ENCODE peak calls at places on chromosome 4, in ten cellular contexts. D is PC-3; R is uterus; T is tibial nerve; G is naive thymus-derived CD4-positive, alpha-beta T cell; H is esophagus squamous epithelium; E is sigmoid colon; J is Panc1; Z is A549; S is left ventricle myocardium inferior. M is an unnamed sample.

GRCh38 chr4:158157412-158157811 is 15.4 kb downstream of the GASK1B start:
- DNase-seq in G (no peak), R (no peak), S (no peak), D (no peak), E (no peak), T (no peak), J (no peak), Z (no peak), H (no peak), M (no peak)

GRCh38 chr4:11765849-11766453 is 337.3 kb upstream of the HS3ST1 start:
- DNase-seq in T (peak; percentile 13), J (peak; percentile 15), E (no peak), S (no peak), Z (peak; percentile 0), H (no peak), D (peak; percentile 68), R (no peak), G (peak; percentile 1), M (no peak)

GRCh38 chr4:133943081-133943480 is 258.5 kb downstream of the PABPC4L start:
- DNase-seq in R (no peak), G (no peak), E (no peak), T (no peak), J (no peak), Z (no peak), H (no peak), D (no peak), S (no peak), M (no peak)

GRCh38 chr4:26719954-26720552 is 136.2 kb downstream of the TBC1D19 start:
- DNase-seq in E (no peak), T (no peak), G (no peak), Z (no peak), R (no peak), H (no peak), S (no peak), J (peak; percentile 8), D (peak; percentile 44), M (no peak)

GRCh38 chr4:11469900-11470708 is 41.4 kb upstream of the HS3ST1 start:
- DNase-seq in D (no peak), G (no peak), S (no peak), Z (no peak), R (no peak), T (no peak), H (no peak), J (no peak), E (no peak), M (no peak)

GRCh38 chr4:14627038-14627437 is 375.2 kb upstream of the CPEB2 start:
- DNase-seq in H (no peak), D (no peak), R (no peak), G (no peak), E (no peak), Z (no peak), J (no peak), T (no peak), S (no peak), M (no peak)

GRCh38 chr4:60948008-60948407 is 252.1 kb upstream of the ADGRL3 start:
- DNase-seq in T (no peak), R (no peak), D (peak; percentile 74), J (no peak), S (no peak), Z (no peak), E (no peak), H (no peak), G (no peak), M (no peak)

GRCh38 chr4:45939056-45939455 is 184.8 kb downstream of the GABRG1 start:
- DNase-seq in R (no peak), G (no peak), H (no peak), S (no peak), T (no peak), J (no peak), D (no peak), E (no peak), Z (no peak), M (no peak)

GRCh38 chr4:53510316-53510715 is 81.0 kb downstream of the LNX1 start:
- DNase-seq in T (no peak), G (no peak), R (no peak), H (no peak), D (no peak), S (no peak), J (no peak), Z (no peak), E (no peak), M (no peak)

GRCh38 chr4:88511236-88511635 is 12.3 kb downstream of the PYURF start:
- DNase-seq in D (peak; percentile 33), H (no peak), E (no peak), R (no peak), G (no peak), T (no peak), S (no peak), J (no peak), Z (no peak), M (no peak)

GRCh38 chr4:62399242-62399641 is 1199.1 kb downstream of the ADGRL3 start:
- DNase-seq in G (no peak), E (no peak), Z (no peak), T (no peak), J (no peak), R (no peak), S (no peak), D (peak; percentile 22), H (no peak), M (no peak)

GRCh38 chr4:21136231-21136630 is 436.0 kb downstream of the PACRGL start:
- DNase-seq in E (no peak), H (no peak), G (no peak), T (no peak), S (no peak), Z (no peak), J (no peak), D (no peak), R (no peak), M (no peak)

GRCh38 chr4:21139327-21139726 is 439.1 kb downstream of the PACRGL start:
- DNase-seq in S (no peak), R (no peak), Z (no peak), H (no peak), G (no peak), D (no peak), T (no peak), E (no peak), J (no peak), M (no peak)

GRCh38 chr4:21130606-21131005 is 430.3 kb downstream of the PACRGL start:
- DNase-seq in E (no peak), D (no peak), Z (no peak), S (no peak), T (no peak), R (no peak), G (no peak), J (no peak), H (no peak), M (no peak)

GRCh38 chr4:21134994-21135393 is 434.7 kb downstream of the PACRGL start:
- DNase-seq in E (no peak), G (no peak), Z (no peak), T (no peak), S (no peak), H (no peak), D (peak; percentile 44), J (no peak), R (no peak), M (no peak)
- H3K9me3 ChIP-seq in E (no peaks in the 10 kb centered on the region), G (no peaks in the 10 kb centered on the region), Z (no peaks in the 10 kb centered on the region), T (no peaks in the 10 kb centered on the region), S (no peaks in the 10 kb centered on the region), H (no peaks in the 10 kb centered on the region), D (no peaks in the 10 kb centered on the region), J (no peaks in the 10 kb centered on the region), R (no peaks in the 10 kb centered on the region), M (no peaks in the 10 kb centered on the region)

GRCh38 chr4:68535976-68536375 is 40.1 kb downstream of the UGT2B17 start:
- DNase-seq in J (no peak), H (no peak), D (no peak), T (no peak), Z (no peak), R (no peak), S (no peak), G (no peak), E (no peak), M (no peak)
- H3K9me3 ChIP-seq in J (no peaks in the 10 kb centered on the region), H (no peaks in the 10 kb centered on the region), D (no peaks in the 10 kb centered on the region), T (no peaks in the 10 kb centered on the region), Z (no peaks in the 10 kb centered on the region), R (no peaks in the 10 kb centered on the region), S (peaks cover 27% of the 10 kb centered on the region), G (no peaks in the 10 kb centered on the region), E (no peaks in the 10 kb centered on the region), M (no peaks in the 10 kb centered on the region)

DNA sequence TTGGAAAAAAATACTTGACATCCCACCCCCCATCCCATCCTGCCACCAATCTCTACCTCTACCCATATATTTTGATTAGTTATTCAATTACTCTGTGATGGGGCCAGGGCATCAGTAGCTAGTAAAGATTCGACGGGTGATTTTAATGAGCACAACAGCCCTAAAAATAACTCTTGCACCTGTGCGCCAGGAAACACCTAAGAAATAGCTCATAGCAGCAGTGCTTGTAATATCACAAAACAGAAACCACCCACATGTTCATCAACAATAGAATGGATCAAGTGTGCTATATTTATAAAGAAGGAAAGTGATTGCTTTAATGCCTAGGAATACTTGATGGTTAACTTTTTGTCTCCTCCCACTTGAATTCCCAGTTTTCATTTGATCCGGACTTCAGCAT is 225.6 kb upstream of the LCORL start:
- DNase-seq in S (no peak), G (no peak), E (no peak), R (no peak), D (no peak), J (no peak), T (no peak), H (no peak), Z (no peak), M (no peak)
- H3K9me3 ChIP-seq in S (no peaks in the 10 kb centered on the region), G (no peaks in the 10 kb centered on the region), E (no peaks in the 10 kb centered on the region), R (no peaks in the 10 kb centered on the region), D (no peaks in the 10 kb centered on the region), J (no peaks in the 10 kb centered on the region), T (no peaks in the 10 kb centered on the region), H (no peaks in the 10 kb centered on the region), Z (no peaks in the 10 kb centered on the region), M (no peaks in the 10 kb centered on the region)

GRCh38 chr4:107709916-107710315 is 10.1 kb downstream of the PAPSS1 start:
- DNase-seq in E (no peak), D (peak; percentile 47), T (no peak), S (no peak), J (no peak), Z (no peak), R (no peak), G (no peak), H (no peak), M (no peak)

GRCh38 chr4:107710493-107711459 is 9.3 kb downstream of the PAPSS1 start:
- DNase-seq in T (no peak), Z (no peak), D (peak; percentile 67), H (no peak), R (no peak), J (no peak), G (no peak), E (no peak), S (no peak), M (no peak)

GRCh38 chr4:107705742-107706556 is 14.1 kb downstream of the PAPSS1 start:
- DNase-seq in J (no peak), R (no peak), Z (no peak), T (no peak), H (no peak), D (no peak), E (no peak), S (no peak), G (no peak), M (no peak)

GRCh38 chr4:107711831-107712230 is 8.2 kb downstream of the PAPSS1 start:
- DNase-seq in S (no peak), G (no peak), Z (no peak), T (no peak), E (no peak), D (no peak), H (no peak), J (no peak), R (no peak), M (no peak)

DNA sequence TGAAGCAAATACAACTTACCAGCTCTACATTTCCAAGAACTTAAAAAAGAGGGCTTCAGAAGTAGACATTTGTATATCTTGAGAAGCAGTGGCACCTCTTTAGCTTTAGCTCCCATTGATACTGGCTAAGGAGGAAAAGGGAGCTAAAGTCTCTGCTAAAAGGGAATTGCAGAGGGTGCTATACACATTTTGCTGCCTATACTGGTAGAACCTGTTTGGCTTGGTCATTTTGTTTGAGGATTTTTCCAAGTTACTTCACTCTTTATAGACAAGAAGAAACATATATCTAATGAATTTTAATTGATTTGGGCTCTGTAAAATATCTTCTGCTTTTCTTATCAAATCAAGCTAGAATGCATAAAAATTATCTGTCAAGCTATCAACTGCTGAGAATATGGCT is 11.8 kb downstream of the PAPSS1 start:
- DNase-seq in Z (no peak), E (no peak), J (no peak), T (no peak), R (no peak), S (no peak), G (no peak), D (peak; percentile 56), H (no peak), M (no peak)
- H3K9me3 ChIP-seq in Z (peaks cover 29% of the 10 kb centered on the region), E (peaks cover 10% of the 10 kb centered on the region), J (peaks cover 5% of the 10 kb centered on the region), T (no peaks in the 10 kb centered on the region), R (peaks cover 19% of the 10 kb centered on the region), S (peaks cover 56% of the 10 kb centered on the region), G (peaks cover 23% of the 10 kb centered on the region), D (no peaks in the 10 kb centered on the region), H (peaks cover 14% of the 10 kb centered on the region), M (peaks cover 15% of the 10 kb centered on the region)

M was measured in T-helper 17 cell.